ENCODE peak calls at places on chromosomes 13 and 19, in six cellular contexts. L, D, Y, K, X and H are unnamed samples.

GRCh38 chr19:37329686-37330085 is 41.2 kb upstream of the ZNF527 start:
- DNase-seq in L (no peak), D (no peak), Y (no peak), K (no peak), X (no peak), H (no peak)

GRCh38 chr19:4354282-4354681 is 10.9 kb downstream of the MPND start:
- DNase-seq in L (no peak), D (no peak), Y (no peak), K (no peak), X (no peak), H (no peak)

GRCh38 chr13:41458187-41458938 is 1.0 kb downstream of the RGCC start:
- DNase-seq in L (peak; percentile 20), D (no peak), Y (no peak), K (no peak), X (peak; percentile 57), H (no peak)

GRCh38 chr13:62418872-62419271 is 1003.2 kb upstream of the PCDH20 start:
- DNase-seq in L (no peak), D (no peak), Y (no peak), K (no peak), X (no peak), H (no peak)

GRCh38 chr13:27406178-27406939 is 18.1 kb upstream of the GTF3A start:
- DNase-seq in L (peak; percentile 43), D (peak; percentile 19), Y (no peak), K (no peak), X (peak; percentile 43), H (no peak)

GRCh38 chr19:30319411-30319810 is 52.8 kb upstream of the ZNF536 start:
- DNase-seq in L (no peak), D (no peak), Y (no peak), K (no peak), X (no peak), H (no peak)

GRCh38 chr19:460877-461609 is at the start of gene SHC2:
- DNase-seq in L (no peak), D (no peak), Y (no peak), K (no peak), X (no peak), H (no peak)

GRCh38 chr19:7705387-7706187 is 3.7 kb upstream of the FCER2 start:
- DNase-seq in L (no peak), D (no peak), Y (no peak), K (no peak), X (no peak), H (no peak)

GRCh38 chr13:44218501-44219240 is 155.0 kb upstream of the SERP2 start:
- DNase-seq in L (peak; percentile 46), D (peak; percentile 42), Y (no peak), K (no peak), X (peak; percentile 94), H (no peak)

GRCh38 chr13:43546260-43546659 is 240.5 kb downstream of the ENOX1 start:
- DNase-seq in L (no peak), D (no peak), Y (no peak), K (no peak), X (no peak), H (no peak)

GRCh38 chr13:114015608-114016295 is 41.9 kb upstream of the C13orf46 start:
- DNase-seq in L (no peak), D (no peak), Y (peak; percentile 55), K (no peak), X (peak; percentile 10), H (no peak)

GRCh38 chr13:21234537-21234936 is 58.1 kb downstream of the MRPL57 start:
- DNase-seq in L (no peak), D (no peak), Y (no peak), K (no peak), X (no peak), H (no peak)

GRCh38 chr19:36483653-36484052 is 5.7 kb downstream of the ZNF566 start:
- DNase-seq in L (no peak), D (no peak), Y (no peak), K (no peak), X (no peak), H (no peak)

DNA sequence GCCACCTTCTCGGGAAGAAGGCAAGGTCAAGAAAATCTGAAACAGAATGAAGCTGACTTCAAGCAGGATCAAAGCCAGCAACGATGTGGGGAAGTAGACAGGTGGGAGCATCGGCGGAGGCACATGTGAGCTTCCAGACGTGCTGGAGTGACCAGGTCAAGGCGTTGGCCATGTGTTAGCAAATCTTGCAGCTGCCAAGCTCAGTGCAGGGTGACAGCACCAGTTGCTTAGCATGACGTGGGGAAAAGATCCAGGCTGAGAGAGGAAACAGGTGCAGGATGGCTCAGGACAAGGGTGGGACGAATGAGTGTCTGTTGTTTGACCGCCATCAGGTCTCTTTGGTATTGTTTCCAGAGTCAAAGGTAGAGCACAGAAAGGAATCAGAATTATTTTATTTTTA is 92.3 kb downstream of the TNFSF13B start:
- DNase-seq in L (no peak), D (no peak), Y (no peak), K (no peak), X (no peak), H (no peak)
- H3K4me3 ChIP-seq in L (no peak overlapping the region), D (no peak overlapping the region), Y (no peak overlapping the region), K (no peak overlapping the region), X (no peak overlapping the region), H (no peak overlapping the region)

GRCh38 chr13:33676700-33677048 is 141.3 kb upstream of the RFC3 start:
- DNase-seq in L (peak; percentile 54), D (peak; percentile 36), Y (no peak), K (no peak), X (peak; percentile 66), H (peak; percentile 10)
- H3K4me3 ChIP-seq in L (peak overlapping the region; percentile 46), D (peak overlapping the region; percentile 41), Y (peak overlapping the region; percentile 63), K (no peak overlapping the region), X (peak overlapping the region; percentile 27), H (peak overlapping the region; percentile 36)

GRCh38 chr19:50457300-50457699 is 19.0 kb upstream of the EMC10 start:
- DNase-seq in L (no peak), D (no peak), Y (no peak), K (no peak), X (no peak), H (no peak)

GRCh38 chr19:50459067-50459456 is 17.2 kb upstream of the EMC10 start:
- DNase-seq in L (no peak), D (no peak), Y (no peak), K (no peak), X (no peak), H (no peak)

GRCh38 chr19:50460161-50460765 is 16.0 kb upstream of the EMC10 start:
- DNase-seq in L (peak; percentile 68), D (peak; percentile 19), Y (no peak), K (no peak), X (no peak), H (no peak)

GRCh38 chr19:50459638-50460037 is 16.7 kb upstream of the EMC10 start:
- DNase-seq in L (no peak), D (no peak), Y (no peak), K (no peak), X (no peak), H (no peak)

GRCh38 chr19:50458396-50459066 is 17.8 kb upstream of the EMC10 start:
- DNase-seq in L (no peak), D (no peak), Y (no peak), K (no peak), X (no peak), H (no peak)
- H3K4me3 ChIP-seq in L (no peak overlapping the region), D (no peak overlapping the region), Y (no peak overlapping the region), K (no peak overlapping the region), X (no peak overlapping the region), H (no peak overlapping the region)

GRCh38 chr13:75175575-75175974 is 306.4 kb downstream of the TBC1D4 start:
- DNase-seq in L (peak; percentile 52), D (peak; percentile 65), Y (no peak), K (no peak), X (peak; percentile 7), H (no peak)

GRCh38 chr13:75181906-75182305 is 300.1 kb downstream of the TBC1D4 start:
- DNase-seq in L (peak; percentile 93), D (peak; percentile 80), Y (peak; percentile 30), K (no peak), X (peak; percentile 44), H (peak; percentile 31)

GRCh38 chr13:75186384-75186783 is 295.6 kb downstream of the TBC1D4 start:
- DNase-seq in L (no peak), D (no peak), Y (no peak), K (no peak), X (no peak), H (no peak)

GRCh38 chr13:75178436-75178835 is 303.5 kb downstream of the TBC1D4 start:
- DNase-seq in L (no peak), D (no peak), Y (no peak), K (no peak), X (peak; percentile 44), H (no peak)

GRCh38 chr13:75180805-75181455 is 301.0 kb downstream of the TBC1D4 start:
- DNase-seq in L (peak; percentile 78), D (no peak), Y (no peak), K (no peak), X (peak; percentile 38), H (no peak)
- H3K4me3 ChIP-seq in L (no peak overlapping the region), D (no peak overlapping the region), Y (no peak overlapping the region), K (no peak overlapping the region), X (no peak overlapping the region), H (no peak overlapping the region)

GRCh38 chr19:2577722-2578335 is 101.9 kb downstream of the GADD45B start:
- DNase-seq in L (no peak), D (no peak), Y (no peak), K (no peak), X (no peak), H (no peak)
- H3K4me3 ChIP-seq in L (no peak overlapping the region), D (no peak overlapping the region), Y (no peak overlapping the region), K (no peak overlapping the region), X (no peak overlapping the region), H (no peak overlapping the region)

DNA sequence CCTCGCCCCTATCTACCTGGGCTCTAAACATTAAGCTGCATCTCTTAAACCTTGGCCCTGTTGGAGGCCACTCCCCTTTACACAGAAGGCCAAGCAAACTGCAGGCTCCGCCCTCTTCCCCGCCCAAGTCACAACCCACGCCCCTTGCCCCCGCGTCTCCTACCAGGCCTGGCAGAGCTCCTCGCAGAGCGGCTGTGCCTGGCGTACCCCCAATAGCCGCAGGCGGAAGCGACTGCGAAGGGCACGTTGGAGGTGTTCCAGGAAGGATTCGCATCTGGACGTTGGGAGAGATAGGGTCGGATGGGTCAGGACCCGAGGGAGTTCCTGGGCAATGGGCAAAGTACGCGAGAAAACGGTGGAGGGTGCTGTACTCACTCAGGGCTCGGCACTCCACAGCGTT is 5.9 kb downstream of the RTBDN start:
- DNase-seq in L (no peak), D (no peak), Y (no peak), K (no peak), X (no peak), H (no peak)
- H3K4me3 ChIP-seq in L (no peak overlapping the region), D (no peak overlapping the region), Y (no peak overlapping the region), K (peak overlapping the region; percentile 25), X (no peak overlapping the region), H (no peak overlapping the region)